ENCODE peak calls at places on chromosomes 7 and 10, in eight cellular contexts. J, N, H, C, B, I, Z and S are unnamed samples.

GRCh38 chr7:105723582-105723981 is 142.3 kb upstream of the EFCAB10 start:
- DNase-seq in Z (no peak), H (no peak), J (no peak), B (no peak), C (no peak), N (no peak), I (no peak), S (no peak)

GRCh38 chr10:35462491-35462934 is 126.2 kb downstream of the CCNY start:
- DNase-seq in I (no peak), J (no peak), C (no peak), B (no peak), N (peak; percentile 61), H (no peak), Z (no peak), S (no peak)

GRCh38 chr7:137978464-137979237 is 23.2 kb downstream of the CREB3L2 start:
- DNase-seq in B (peak; percentile 86), C (peak; percentile 89), J (no peak), Z (no peak), H (peak; percentile 81), I (no peak), N (peak; percentile 47), S (no peak)

GRCh38 chr10:74150151-74151056 is at the start of gene AP3M1:
- DNase-seq in H (peak; percentile 84), N (no peak), Z (peak; percentile 81), J (peak; percentile 89), B (peak; percentile 82), I (peak; percentile 38), C (no peak), S (peak; percentile 70)

GRCh38 chr7:460374-461117 is 59.1 kb downstream of the PDGFA start:
- DNase-seq in Z (no peak), J (peak; percentile 73), I (no peak), N (peak; percentile 58), C (peak; percentile 57), H (no peak), B (no peak), S (no peak)

GRCh38 chr7:87001214-87001613 is 58.2 kb downstream of the ELAPOR2 start:
- DNase-seq in H (peak; percentile 2), Z (no peak), J (no peak), N (no peak), C (no peak), B (no peak), I (no peak), S (no peak)

GRCh38 chr10:22426653-22427052 is 81.4 kb downstream of the SPAG6 start:
- DNase-seq in B (no peak), N (no peak), Z (no peak), H (no peak), C (no peak), I (no peak), J (no peak), S (no peak)

GRCh38 chr10:45817912-45818311 is 29.4 kb downstream of the AGAP4 start:
- DNase-seq in I (no peak), B (no peak), Z (no peak), C (no peak), J (no peak), N (no peak), H (no peak), S (no peak)

GRCh38 chr10:72276421-72277339 is 3.0 kb downstream of the DDIT4 start:
- DNase-seq in Z (no peak), B (no peak), H (peak; percentile 90), C (peak; percentile 82), I (no peak), N (peak; percentile 52), J (peak; percentile 19), S (no peak)

GRCh38 chr10:42990016-42990720 is 86.7 kb upstream of the RET start:
- DNase-seq in C (no peak), N (no peak), I (no peak), J (no peak), B (no peak), Z (peak; percentile 4), H (no peak), S (no peak)

GRCh38 chr10:109929501-109930219 is 6.3 kb upstream of the XPNPEP1 start:
- DNase-seq in H (no peak), J (no peak), I (no peak), C (peak; percentile 90), N (no peak), Z (no peak), B (no peak), S (no peak)

GRCh38 chr10:12067336-12067735 is 1.4 kb upstream of the DHTKD1 start:
- DNase-seq in N (no peak), Z (no peak), H (peak; percentile 84), C (peak; percentile 14), J (no peak), I (peak; percentile 53), B (no peak), S (no peak)

GRCh38 chr7:10888861-10889260 is 84.8 kb upstream of the PHF14 start:
- DNase-seq in I (no peak), Z (no peak), C (no peak), B (no peak), H (no peak), N (no peak), J (no peak), S (no peak)

DNA sequence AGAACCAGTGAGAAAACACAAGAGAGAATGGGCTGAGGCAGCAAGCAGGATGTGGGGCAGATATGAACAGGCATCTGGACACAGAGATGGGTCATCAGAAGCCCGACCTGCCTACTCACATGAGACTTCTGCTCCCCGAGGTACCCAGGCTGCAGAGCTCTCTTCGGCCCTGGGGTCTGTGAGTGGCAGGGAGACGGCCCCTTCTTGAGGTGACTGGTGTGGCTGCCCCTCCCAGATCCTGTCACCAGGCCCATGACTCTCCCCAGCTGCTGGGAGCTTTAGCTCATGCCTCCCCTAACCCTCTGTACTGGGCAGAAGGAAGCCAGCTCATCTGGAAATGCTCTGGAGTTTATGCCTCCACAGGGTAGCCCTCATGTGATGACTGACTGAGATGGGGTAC is 157.6 kb upstream of the PCBD1 start:
- DNase-seq in B (no peak), N (no peak), I (no peak), H (no peak), Z (no peak), J (no peak), C (no peak), S (no peak)
- H3K4me3 ChIP-seq in B (no peak overlapping the region), N (no peak overlapping the region), I (no peak overlapping the region), H (no peak overlapping the region), Z (no peak overlapping the region), J (no peak overlapping the region), C (no peak overlapping the region), S (no peak overlapping the region)

GRCh38 chr10:91105269-91105668 is 115.2 kb upstream of the PCGF5 start:
- DNase-seq in Z (no peak), H (no peak), I (no peak), C (no peak), J (no peak), N (no peak), B (no peak), S (no peak)
- H3K4me1 ChIP-seq in Z (no peaks in the 10 kb centered on the region), H (no peaks in the 10 kb centered on the region), I (no peaks in the 10 kb centered on the region), C (peaks cover 5% of the 10 kb centered on the region), J (no peaks in the 10 kb centered on the region), N (no peaks in the 10 kb centered on the region), B (peaks cover 15% of the 10 kb centered on the region), S (no peaks in the 10 kb centered on the region)

GRCh38 chr7:100965723-100966541 is 3.4 kb upstream of the MUC12 start:
- DNase-seq in B (no peak), C (peak; percentile 76), H (peak; percentile 74), I (no peak), N (peak; percentile 99), J (peak; percentile 84), Z (peak; percentile 73), S (peak; percentile 97)
- H3K27me3 ChIP-seq in B (peaks cover 6% of the 10 kb centered on the region), C (peaks cover 62% of the 10 kb centered on the region), H (peaks cover 17% of the 10 kb centered on the region), I (peaks cover 43% of the 10 kb centered on the region), N (no peaks in the 10 kb centered on the region), J (peaks cover 73% of the 10 kb centered on the region), Z (peaks cover 36% of the 10 kb centered on the region), S (peaks cover 3% of the 10 kb centered on the region)

GRCh38 chr7:5077740-5078139 is 32.1 kb downstream of the RBAK start:
- DNase-seq in N (no peak), J (no peak), C (no peak), H (no peak), Z (no peak), I (no peak), B (no peak), S (no peak)
- H3K4me3 ChIP-seq in N (no peak overlapping the region), J (no peak overlapping the region), C (no peak overlapping the region), H (no peak overlapping the region), Z (no peak overlapping the region), I (no peak overlapping the region), B (no peak overlapping the region), S (no peak overlapping the region)

DNA sequence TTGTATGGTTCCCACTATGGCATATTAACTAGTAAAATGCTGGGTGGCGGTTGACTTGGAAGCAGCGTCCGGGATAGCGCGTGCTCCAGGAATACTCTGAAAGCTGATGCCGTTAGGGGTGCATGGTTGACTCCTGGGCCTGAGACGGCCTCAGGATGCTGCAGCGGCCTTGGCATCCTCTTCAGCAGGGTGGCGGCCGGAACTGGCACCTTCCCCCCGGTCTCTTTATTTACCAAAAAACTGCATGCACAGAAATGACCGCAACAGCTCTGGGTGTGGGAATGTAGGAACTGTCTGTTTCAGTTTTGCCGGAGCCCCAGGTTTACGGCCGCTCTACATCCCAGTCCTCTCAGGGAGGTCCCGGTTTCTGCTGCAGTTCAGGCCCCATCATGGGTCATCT is 28.8 kb downstream of the PFKP start:
- DNase-seq in H (no peak), C (peak; percentile 15), J (no peak), N (no peak), I (no peak), Z (no peak), B (no peak), S (no peak)
- H3K4me1 ChIP-seq in H (peaks cover 64% of the 10 kb centered on the region), C (peaks cover 60% of the 10 kb centered on the region), J (peaks cover 20% of the 10 kb centered on the region), N (peaks cover 18% of the 10 kb centered on the region), I (peaks cover 57% of the 10 kb centered on the region), Z (peaks cover 17% of the 10 kb centered on the region), B (peaks cover 26% of the 10 kb centered on the region), S (no peaks in the 10 kb centered on the region)

GRCh38 chr10:97190452-97190851 is 4.7 kb upstream of the SLIT1 start:
- DNase-seq in H (no peak), I (no peak), N (no peak), Z (no peak), C (no peak), J (no peak), B (no peak), S (no peak)
- H3K27me3 ChIP-seq in H (peaks cover 7% of the 10 kb centered on the region), I (peaks cover 51% of the 10 kb centered on the region), N (peaks cover 10% of the 10 kb centered on the region), Z (peaks cover 4% of the 10 kb centered on the region), C (peaks cover 52% of the 10 kb centered on the region), J (peaks cover 49% of the 10 kb centered on the region), B (no peaks in the 10 kb centered on the region), S (peaks cover 9% of the 10 kb centered on the region)

DNA sequence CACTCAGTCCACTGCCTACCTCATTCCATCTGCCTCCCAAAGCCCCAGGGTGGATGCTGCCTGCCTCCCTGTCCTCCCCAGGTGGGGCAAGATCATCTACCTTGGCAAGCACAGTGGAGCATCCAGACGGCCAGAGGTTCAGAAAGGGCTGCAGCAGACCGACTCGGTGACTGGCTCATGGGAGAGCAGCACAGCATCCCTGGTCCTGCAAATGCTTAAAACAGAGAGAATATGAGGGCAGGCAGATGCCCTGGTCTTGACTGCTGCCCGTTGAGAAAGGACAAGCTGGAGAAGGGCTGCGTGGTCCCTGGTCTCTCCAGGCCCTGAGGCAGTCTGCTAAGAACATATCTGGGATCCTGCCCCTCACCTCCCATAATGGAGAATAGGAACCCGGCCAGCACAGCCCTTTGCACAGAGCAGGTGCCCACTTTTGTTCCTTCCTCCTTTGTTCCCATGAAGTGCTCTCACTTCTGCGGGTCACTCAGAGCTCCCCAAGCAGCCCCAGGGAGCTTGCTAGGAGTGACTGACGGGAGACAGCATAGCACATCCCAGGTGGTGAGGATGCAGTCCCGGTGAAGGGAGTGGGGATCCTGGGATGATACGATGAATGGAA is 1.4 kb downstream of the HPS1 start:
- DNase-seq in I (no peak), Z (no peak), H (no peak), B (no peak), C (no peak), N (no peak), J (no peak), S (no peak)
- H3K4me3 ChIP-seq in I (peak overlapping the region; percentile 84), Z (peak overlapping the region; percentile 74), H (peak overlapping the region; percentile 72), B (peak overlapping the region; percentile 67), C (peak overlapping the region; percentile 82), N (no peak overlapping the region), J (no peak overlapping the region), S (no peak overlapping the region)

GRCh38 chr7:2760098-2760889 is 72.3 kb downstream of the AMZ1 start:
- DNase-seq in B (peak; percentile 78), Z (no peak), I (no peak), J (no peak), N (peak; percentile 91), H (no peak), C (peak; percentile 22), S (peak; percentile 48)
- H3K4me1 ChIP-seq in B (peaks cover 58% of the 10 kb centered on the region), Z (peaks cover 6% of the 10 kb centered on the region), I (peaks cover 57% of the 10 kb centered on the region), J (peaks cover 44% of the 10 kb centered on the region), N (peaks cover 6% of the 10 kb centered on the region), H (peaks cover 43% of the 10 kb centered on the region), C (peaks cover 71% of the 10 kb centered on the region), S (peaks cover 4% of the 10 kb centered on the region)